ENCODE peak calls at places on chromosomes 13 and 19, in seven cellular contexts. T, U, C, E, R, W and J are unnamed samples.

GRCh38 chr19:2683430-2683995 is 19.0 kb downstream of the GNG7 start:
- DNase-seq in T (no peak), U (no peak), C (no peak), E (no peak), R (no peak), W (peak), J (no peak)

GRCh38 chr19:1065606-1066109 is 1.3 kb upstream of the ARHGAP45 start:
- DNase-seq in T (no peak), U (no peak), C (no peak), E (no peak), R (no peak), W (peak), J (no peak)

GRCh38 chr19:53664760-53665159 is 33.0 kb downstream of the DPRX start:
- DNase-seq in T (no peak), U (no peak), C (no peak), E (no peak), R (no peak), W (no peak), J (no peak)

GRCh38 chr19:2574478-2574931 is 98.6 kb downstream of the GADD45B start:
- DNase-seq in T (no peak), U (no peak), C (peak), E (no peak), R (no peak), W (no peak), J (no peak)

GRCh38 chr19:6092329-6093286 is 17.7 kb downstream of the RFX2 start:
- DNase-seq in T (peak), U (no peak), C (peak), E (peak), R (no peak), W (peak), J (no peak)

GRCh38 chr13:40408602-40409001 is 257.8 kb downstream of the FOXO1 start:
- DNase-seq in T (no peak), U (no peak), C (no peak), E (peak), R (no peak), W (no peak), J (no peak)

GRCh38 chr19:51861870-51862622 is 25.7 kb downstream of the ZNF577 start:
- DNase-seq in T (no peak), U (no peak), C (no peak), E (no peak), R (no peak), W (no peak), J (no peak)

GRCh38 chr13:98979012-98979411 is 1.1 kb upstream of the DOCK9 start:
- DNase-seq in T (no peak), U (no peak), C (no peak), E (no peak), R (no peak), W (no peak), J (no peak)

GRCh38 chr13:112973577-112973951 is 4.5 kb downstream of the MCF2L start:
- DNase-seq in T (no peak), U (no peak), C (no peak), E (no peak), R (no peak), W (no peak), J (no peak)

GRCh38 chr13:47081850-47082249 is 185.0 kb upstream of the HTR2A start:
- DNase-seq in T (no peak), U (no peak), C (no peak), E (no peak), R (no peak), W (no peak), J (no peak)

GRCh38 chr13:110618780-110619179 is 3.4 kb downstream of the NAXD start:
- DNase-seq in T (no peak), U (no peak), C (no peak), E (no peak), R (no peak), W (no peak), J (no peak)

GRCh38 chr19:37304190-37304883 is 66.6 kb upstream of the ZNF527 start:
- DNase-seq in T (no peak), U (no peak), C (no peak), E (no peak), R (no peak), W (no peak), J (no peak)

GRCh38 chr13:25881136-25881926 is 170.5 kb downstream of the SHISA2 start:
- DNase-seq in T (no peak), U (no peak), C (no peak), E (no peak), R (no peak), W (peak), J (no peak)

GRCh38 chr13:98461525-98462240 is 115.2 kb downstream of the STK24 start:
- DNase-seq in T (no peak), U (no peak), C (no peak), E (no peak), R (no peak), W (no peak), J (no peak)

GRCh38 chr19:44807652-44808462 is 1.0 kb upstream of the BCAM start:
- DNase-seq in T (no peak), U (no peak), C (peak), E (peak), R (no peak), W (peak), J (no peak)

GRCh38 chr13:66171821-66172220 is 1058.3 kb downstream of the PCDH9 start:
- DNase-seq in T (no peak), U (no peak), C (no peak), E (no peak), R (no peak), W (no peak), J (no peak)

GRCh38 chr13:102225892-102226291 is 176.0 kb downstream of the FGF14 start:
- DNase-seq in T (no peak), U (no peak), C (no peak), E (no peak), R (no peak), W (no peak), J (no peak)

GRCh38 chr13:106529415-106530208 is 5.8 kb downstream of the EFNB2 start:
- DNase-seq in T (no peak), U (no peak), C (no peak), E (no peak), R (no peak), W (no peak), J (no peak)

GRCh38 chr13:94224670-94225069 is 254.8 kb downstream of the DCT start:
- DNase-seq in T (no peak), U (no peak), C (no peak), E (no peak), R (no peak), W (no peak), J (no peak)

GRCh38 chr19:21934131-21934530 is 76.6 kb downstream of the ZNF208 start:
- DNase-seq in T (no peak), U (no peak), C (no peak), E (no peak), R (no peak), W (no peak), J (no peak)